ENCODE peak calls at places on chromosomes 13 and 19, in nine cellular contexts. R, G, E, Z, C, D, J, V and W are unnamed samples.
A peak's percentile ranks its signal among the peaks of the same experiment; 100 is the strongest.

GRCh38 chr19:14678199-14678598 is 3.6 kb upstream of the ADGRE3 start:
- DNase-seq in R (no peak), G (no peak), E (no peak), Z (no peak), C (no peak), D (no peak), J (no peak), V (no peak), W (no peak)

GRCh38 chr13:67139551-67139950 is 90.6 kb downstream of the PCDH9 start:
- DNase-seq in R (no peak), G (no peak), E (no peak), Z (no peak), C (no peak), D (no peak), J (no peak), V (no peak), W (no peak)

GRCh38 chr19:54325194-54325621 is 12.2 kb upstream of the LILRA5 start:
- DNase-seq in R (peak; percentile 8), G (peak; percentile 59), E (no peak), Z (no peak), C (no peak), D (no peak), J (peak; percentile 75), V (no peak), W (no peak)

GRCh38 chr19:43731854-43732253 is 16.0 kb downstream of the IRGC start:
- DNase-seq in R (peak; percentile 11), G (no peak), E (no peak), Z (no peak), C (no peak), D (no peak), J (no peak), V (no peak), W (no peak)

GRCh38 chr19:18514800-18515682 is 6.8 kb downstream of the ELL start:
- DNase-seq in R (peak; percentile 67), G (peak; percentile 39), E (no peak), Z (peak; percentile 77), C (no peak), D (peak; percentile 70), J (no peak), V (peak; percentile 51), W (no peak)

GRCh38 chr13:46179576-46180368 is 2.2 kb downstream of the LCP1 start:
- DNase-seq in R (no peak), G (peak; percentile 48), E (peak; percentile 15), Z (peak; percentile 56), C (no peak), D (no peak), J (no peak), V (peak; percentile 59), W (no peak)

GRCh38 chr13:93794197-93794885 is 567.7 kb downstream of the GPC6 start:
- DNase-seq in R (peak; percentile 42), G (no peak), E (no peak), Z (no peak), C (no peak), D (no peak), J (no peak), V (no peak), W (no peak)

GRCh38 chr19:47707135-47707925 is 5.9 kb upstream of the EHD2 start:
- DNase-seq in R (peak; percentile 75), G (peak; percentile 63), E (no peak), Z (peak; percentile 79), C (peak; percentile 66), D (peak; percentile 74), J (peak; percentile 94), V (peak; percentile 66), W (no peak)

GRCh38 chr19:45786533-45786894 is 4.2 kb upstream of the DMPK start:
- DNase-seq in R (no peak), G (no peak), E (no peak), Z (no peak), C (no peak), D (no peak), J (no peak), V (no peak), W (no peak)

GRCh38 chr19:17255150-17255621 is 9.4 kb downstream of the USHBP1 start:
- DNase-seq in R (no peak), G (no peak), E (no peak), Z (peak; percentile 60), C (no peak), D (no peak), J (peak; percentile 64), V (no peak), W (no peak)

GRCh38 chr13:68727165-68727564 is 1380.5 kb upstream of the ATXN8OS start:
- DNase-seq in R (peak; percentile 0), G (no peak), E (no peak), Z (no peak), C (no peak), D (no peak), J (no peak), V (no peak), W (no peak)

GRCh38 chr13:20128459-20128927 is 32.4 kb downstream of the GJA3 start:
- DNase-seq in R (no peak), G (no peak), E (no peak), Z (no peak), C (peak; percentile 42), D (no peak), J (peak; percentile 72), V (no peak), W (no peak)

GRCh38 chr13:42762917-42763316 is 18.5 kb upstream of the FAM216B start:
- DNase-seq in R (peak; percentile 98), G (no peak), E (no peak), Z (no peak), C (no peak), D (no peak), J (no peak), V (no peak), W (peak; percentile 45)

GRCh38 chr13:80685942-80686341 is 345.0 kb upstream of the SPRY2 start:
- DNase-seq in R (no peak), G (no peak), E (no peak), Z (no peak), C (no peak), D (no peak), J (no peak), V (no peak), W (no peak)

GRCh38 chr19:41554902-41555301 is 21.1 kb upstream of the CEACAM21 start:
- DNase-seq in R (no peak), G (no peak), E (no peak), Z (no peak), C (no peak), D (no peak), J (no peak), V (no peak), W (no peak)

GRCh38 chr19:11169896-11170678 is 14.5 kb upstream of the SPC24 start:
- DNase-seq in R (peak; percentile 29), G (no peak), E (no peak), Z (no peak), C (no peak), D (peak; percentile 81), J (no peak), V (no peak), W (no peak)

GRCh38 chr13:25478186-25478585 is 106.4 kb downstream of the ATP8A2 start:
- DNase-seq in R (no peak), G (no peak), E (no peak), Z (no peak), C (no peak), D (no peak), J (no peak), V (no peak), W (peak; percentile 18)

GRCh38 chr13:26376430-26376829 is 122.5 kb downstream of the CDK8 start:
- DNase-seq in R (no peak), G (no peak), E (no peak), Z (no peak), C (no peak), D (no peak), J (no peak), V (no peak), W (no peak)

GRCh38 chr13:59352600-59352999 is 811.1 kb downstream of the DIAPH3 start:
- DNase-seq in R (no peak), G (no peak), E (no peak), Z (no peak), C (no peak), D (no peak), J (no peak), V (no peak), W (no peak)

GRCh38 chr13:32645854-32646253 is 59.6 kb downstream of the PDS5B start:
- DNase-seq in R (no peak), G (no peak), E (no peak), Z (no peak), C (no peak), D (no peak), J (no peak), V (no peak), W (no peak)

GRCh38 chr19:18526316-18526715 is 4.4 kb upstream of the ELL start:
- DNase-seq in R (no peak), G (no peak), E (no peak), Z (no peak), C (no peak), D (no peak), J (no peak), V (no peak), W (peak; percentile 94)

GRCh38 chr19:56491399-56491798 is 14.3 kb upstream of the ZNF667 start:
- DNase-seq in R (peak; percentile 26), G (no peak), E (no peak), Z (no peak), C (no peak), D (no peak), J (no peak), V (no peak), W (no peak)
- H3K27ac ChIP-seq in R (no peak overlapping the region), G (no peak overlapping the region), E (no peak overlapping the region), Z (no peak overlapping the region), C (no peak overlapping the region), D (no peak overlapping the region), J (no peak overlapping the region), V (no peak overlapping the region), W (no peak overlapping the region)

GRCh38 chr19:33273881-33274662 is 28.3 kb downstream of the CEBPA start:
- DNase-seq in R (peak; percentile 84), G (peak; percentile 61), E (peak; percentile 18), Z (peak; percentile 76), C (peak; percentile 77), D (peak; percentile 42), J (no peak), V (no peak), W (peak; percentile 86)
- H3K27ac ChIP-seq in R (no peak overlapping the region), G (no peak overlapping the region), E (no peak overlapping the region), Z (peak overlapping the region; percentile 77), C (peak overlapping the region; percentile 70), D (no peak overlapping the region), J (no peak overlapping the region), V (no peak overlapping the region), W (peak overlapping the region; percentile 35)

GRCh38 chr19:40423227-40423566 is 2.6 kb downstream of the SERTAD1 start:
- DNase-seq in R (no peak), G (no peak), E (no peak), Z (no peak), C (no peak), D (no peak), J (peak; percentile 53), V (no peak), W (no peak)
- H3K27ac ChIP-seq in R (no peak overlapping the region), G (no peak overlapping the region), E (peak overlapping the region; percentile 99), Z (peak overlapping the region; percentile 50), C (no peak overlapping the region), D (peak overlapping the region; percentile 98), J (no peak overlapping the region), V (peak overlapping the region; percentile 99), W (peak overlapping the region; percentile 96)

DNA sequence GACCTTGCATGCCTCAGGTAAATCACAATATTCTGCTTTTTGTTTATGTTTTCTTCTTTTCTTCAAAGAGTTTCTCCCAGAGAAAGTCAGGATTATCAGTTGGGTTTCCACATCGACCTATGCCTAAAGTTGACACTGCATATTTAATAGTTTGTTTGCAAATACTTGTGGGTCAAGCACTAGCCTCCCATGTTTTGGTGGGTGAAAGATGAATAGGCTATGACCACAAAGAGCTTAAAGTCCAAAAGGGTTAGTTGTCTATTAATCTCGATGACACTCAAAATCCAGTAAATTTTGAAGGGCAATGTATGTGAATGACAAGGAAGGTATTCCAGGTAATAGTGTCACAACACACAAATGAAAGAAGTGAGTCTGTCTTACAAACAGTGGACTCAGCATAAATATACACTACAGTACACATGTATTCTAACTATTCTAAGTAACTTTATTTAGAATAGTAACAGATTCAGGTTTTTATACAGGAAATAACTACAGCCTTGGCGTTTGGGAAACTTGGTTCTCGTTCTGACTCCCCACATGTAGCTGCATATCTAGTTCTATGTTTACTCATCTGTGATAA is 667.1 kb downstream of the PCDH17 start:
- DNase-seq in R (no peak), G (no peak), E (no peak), Z (no peak), C (no peak), D (no peak), J (no peak), V (no peak), W (no peak)
- H3K27ac ChIP-seq in R (no peak overlapping the region), G (no peak overlapping the region), E (no peak overlapping the region), Z (no peak overlapping the region), C (no peak overlapping the region), D (no peak overlapping the region), J (no peak overlapping the region), V (no peak overlapping the region), W (no peak overlapping the region)